ENCODE peak calls at places on chromosome 5, in four cellular contexts. K is iPS-NIHi11, F is naive B cell, Y is ureter. G is an unnamed sample.
A peak's percentile ranks its signal among the peaks of the same experiment; 100 is the strongest.

GRCh38 chr5:122454522-122454921 is 142.5 kb downstream of the SNCAIP start:
- DNase-seq in F (no peak), Y (no peak), K (no peak), G (no peak)

GRCh38 chr5:72159501-72159911 is 52.2 kb downstream of the MAP1B start:
- DNase-seq in K (no peak), Y (no peak), F (no peak), G (no peak)

GRCh38 chr5:96101358-96102089 is 139.9 kb upstream of the ELL2 start:
- DNase-seq in Y (no peak), K (no peak), F (no peak), G (no peak)

GRCh38 chr5:139696167-139696893 is 48.2 kb downstream of the CXXC5 start:
- DNase-seq in F (no peak), Y (no peak), K (no peak), G (no peak)

GRCh38 chr5:32794086-32794485 is 83.0 kb downstream of the NPR3 start:
- DNase-seq in Y (no peak), K (peak; percentile 44), F (no peak), G (no peak)

GRCh38 chr5:115549154-115549553 is 4.6 kb upstream of the FEM1C start:
- DNase-seq in F (no peak), Y (no peak), K (peak; percentile 50), G (no peak)

GRCh38 chr5:135208555-135209494 is 174.8 kb upstream of the PITX1 start:
- DNase-seq in K (no peak), F (no peak), Y (peak; percentile 52), G (peak; percentile 22)

GRCh38 chr5:170503970-170504525 is at the start of gene KCNIP1:
- DNase-seq in K (peak; percentile 82), F (no peak), Y (no peak), G (no peak)

GRCh38 chr5:178293400-178293799 is 60.8 kb upstream of the PHYKPL start:
- DNase-seq in K (no peak), F (no peak), Y (no peak), G (no peak)

GRCh38 chr5:125699860-125700259 is 723.3 kb upstream of the GRAMD2B start:
- DNase-seq in F (no peak), K (no peak), Y (no peak), G (no peak)

GRCh38 chr5:67536892-67537291 is 340.3 kb upstream of the CD180 start:
- DNase-seq in K (no peak), Y (no peak), F (no peak), G (no peak)

GRCh38 chr5:55062039-55062779 is 38.2 kb downstream of the GZMK start:
- DNase-seq in F (no peak), Y (no peak), K (no peak), G (no peak)

GRCh38 chr5:125134216-125135081 is 388.0 kb upstream of the ZNF608 start:
- DNase-seq in F (no peak), Y (no peak), K (no peak), G (no peak)

GRCh38 chr5:147216552-147217154 is 18.2 kb upstream of the STK32A start:
- DNase-seq in K (no peak), F (no peak), Y (no peak), G (no peak)

GRCh38 chr5:68305223-68305865 is 89.8 kb downstream of the PIK3R1 start:
- DNase-seq in K (no peak), Y (no peak), F (no peak), G (peak; percentile 51)

GRCh38 chr5:56026863-56027300 is 32.1 kb upstream of the IL6ST start:
- DNase-seq in K (no peak), F (no peak), Y (no peak), G (no peak)

GRCh38 chr5:137622850-137623249 is 113.0 kb downstream of the KLHL3 start:
- DNase-seq in K (no peak), Y (peak; percentile 55), F (no peak), G (peak; percentile 92)